ENCODE peak calls at places on chromosomes 12 and 14, in seven cellular contexts. One of them, this sample, is unnamed.

GRCh38 chr14:33987565-33988080 is 36.7 kb upstream of the EGLN3 start:
- DNase-seq in HFFc6: no peak
- DNase-seq in Caco-2: no peak
- DNase-seq in RWPE1: no peak
- DNase-seq in breast epithelium: no peak
- DNase-seq in ascending aorta: no peak
- DNase-seq in epithelial cell of esophagus: no peak
- DNase-seq in this sample: no peak

GRCh38 chr14:101673873-101674272 is 87.6 kb upstream of the PPP2R5C start:
- DNase-seq in Caco-2: no peak
- DNase-seq in breast epithelium: no peak
- DNase-seq in ascending aorta: no peak
- DNase-seq in epithelial cell of esophagus: no peak
- DNase-seq in HFFc6: no peak
- DNase-seq in RWPE1: no peak
- DNase-seq in this sample: no peak

GRCh38 chr14:34363733-34364134 is 98.3 kb downstream of the SPTSSA start:
- DNase-seq in RWPE1: no peak
- DNase-seq in HFFc6: no peak
- DNase-seq in epithelial cell of esophagus: peak
- DNase-seq in Caco-2: no peak
- DNase-seq in ascending aorta: no peak
- DNase-seq in breast epithelium: no peak
- DNase-seq in this sample: no peak

GRCh38 chr12:18079541-18080230 is 10.3 kb downstream of the RERGL start:
- DNase-seq in RWPE1: no peak
- DNase-seq in ascending aorta: no peak
- DNase-seq in epithelial cell of esophagus: peak
- DNase-seq in breast epithelium: no peak
- DNase-seq in HFFc6: no peak
- DNase-seq in Caco-2: no peak
- DNase-seq in this sample: no peak

GRCh38 chr12:27703720-27704452 is 6.7 kb upstream of the MRPS35 start:
- DNase-seq in epithelial cell of esophagus: peak
- DNase-seq in HFFc6: peak
- DNase-seq in ascending aorta: peak
- DNase-seq in RWPE1: peak
- DNase-seq in breast epithelium: peak
- DNase-seq in Caco-2: peak
- DNase-seq in this sample: peak

GRCh38 chr12:63935361-63935760 is 90.9 kb downstream of the SRGAP1 start:
- DNase-seq in epithelial cell of esophagus: no peak
- DNase-seq in breast epithelium: no peak
- DNase-seq in RWPE1: no peak
- DNase-seq in Caco-2: no peak
- DNase-seq in HFFc6: no peak
- DNase-seq in ascending aorta: no peak
- DNase-seq in this sample: no peak

GRCh38 chr14:104462651-104463630 is 116.6 kb upstream of the C14orf180 start:
- DNase-seq in Caco-2: no peak
- DNase-seq in HFFc6: no peak
- DNase-seq in breast epithelium: no peak
- DNase-seq in ascending aorta: no peak
- DNase-seq in epithelial cell of esophagus: peak
- DNase-seq in RWPE1: no peak
- DNase-seq in this sample: no peak

GRCh38 chr14:104743461-104744380 is 9.2 kb upstream of the SIVA1 start:
- DNase-seq in Caco-2: no peak
- DNase-seq in RWPE1: no peak
- DNase-seq in breast epithelium: no peak
- DNase-seq in epithelial cell of esophagus: no peak
- DNase-seq in HFFc6: no peak
- DNase-seq in ascending aorta: no peak
- DNase-seq in this sample: no peak

GRCh38 chr12:29552324-29552927 is 54.9 kb upstream of the OVCH1 start:
- DNase-seq in Caco-2: peak
- DNase-seq in RWPE1: peak
- DNase-seq in epithelial cell of esophagus: peak
- DNase-seq in HFFc6: peak
- DNase-seq in breast epithelium: peak
- DNase-seq in ascending aorta: peak
- DNase-seq in this sample: peak

GRCh38 chr12:101792046-101792931 is 38.5 kb downstream of the GNPTAB start:
- DNase-seq in Caco-2: peak
- DNase-seq in ascending aorta: no peak
- DNase-seq in HFFc6: no peak
- DNase-seq in breast epithelium: no peak
- DNase-seq in RWPE1: no peak
- DNase-seq in epithelial cell of esophagus: no peak
- DNase-seq in this sample: no peak
- TF ChIP-seq CTCF in Caco-2: peak
- TF ChIP-seq CTCF in ascending aorta: no peak
- TF ChIP-seq CTCF in HFFc6: peak
- TF ChIP-seq CTCF in breast epithelium: no peak
- TF ChIP-seq CTCF in RWPE1: peak
- TF ChIP-seq CTCF in epithelial cell of esophagus: peak
- TF ChIP-seq CTCF in this sample: no peak

GRCh38 chr14:100035700-100036099 is 29.5 kb upstream of the EVL start:
- DNase-seq in RWPE1: no peak
- DNase-seq in breast epithelium: no peak
- DNase-seq in ascending aorta: no peak
- DNase-seq in epithelial cell of esophagus: no peak
- DNase-seq in Caco-2: no peak
- DNase-seq in HFFc6: no peak
- DNase-seq in this sample: no peak
- TF ChIP-seq CTCF in RWPE1: no peak
- TF ChIP-seq CTCF in breast epithelium: no peak
- TF ChIP-seq CTCF in ascending aorta: no peak
- TF ChIP-seq CTCF in epithelial cell of esophagus: no peak
- TF ChIP-seq CTCF in Caco-2: no peak
- TF ChIP-seq CTCF in HFFc6: peak
- TF ChIP-seq CTCF in this sample: no peak

DNA sequence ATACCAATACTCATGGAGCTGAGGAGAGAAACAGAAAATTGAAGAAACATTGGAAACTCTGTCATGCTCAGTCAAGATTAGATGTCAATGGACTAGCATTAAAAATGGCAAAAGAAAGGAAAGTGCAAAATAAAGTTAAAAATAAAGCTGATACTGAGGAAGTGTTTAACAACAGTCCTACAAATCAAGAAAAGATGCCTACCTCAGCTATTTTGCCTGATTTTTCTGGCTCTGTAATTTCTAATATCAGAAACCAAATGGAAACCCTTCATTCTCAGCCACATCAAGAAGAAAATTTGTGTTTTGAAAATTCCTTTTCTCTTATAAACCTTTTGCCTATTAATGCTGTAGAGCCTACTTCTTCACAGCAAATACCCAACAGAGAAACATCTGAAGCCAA is 40.6 kb downstream of the METTL25 start:
- DNase-seq in epithelial cell of esophagus: no peak
- DNase-seq in RWPE1: no peak
- DNase-seq in ascending aorta: no peak
- DNase-seq in Caco-2: no peak
- DNase-seq in breast epithelium: no peak
- DNase-seq in HFFc6: no peak
- DNase-seq in this sample: no peak
- TF ChIP-seq CTCF in epithelial cell of esophagus: no peak
- TF ChIP-seq CTCF in RWPE1: no peak
- TF ChIP-seq CTCF in ascending aorta: no peak
- TF ChIP-seq CTCF in Caco-2: no peak
- TF ChIP-seq CTCF in breast epithelium: no peak
- TF ChIP-seq CTCF in HFFc6: no peak
- TF ChIP-seq CTCF in this sample: no peak

GRCh38 chr12:127445583-127445982 is 821.4 kb upstream of the TMEM132C start:
- DNase-seq in Caco-2: no peak
- DNase-seq in breast epithelium: no peak
- DNase-seq in ascending aorta: no peak
- DNase-seq in HFFc6: no peak
- DNase-seq in epithelial cell of esophagus: no peak
- DNase-seq in RWPE1: no peak
- DNase-seq in this sample: no peak

GRCh38 chr12:127455347-127456265 is 811.4 kb upstream of the TMEM132C start:
- DNase-seq in HFFc6: no peak
- DNase-seq in breast epithelium: no peak
- DNase-seq in RWPE1: no peak
- DNase-seq in Caco-2: no peak
- DNase-seq in epithelial cell of esophagus: no peak
- DNase-seq in ascending aorta: no peak
- DNase-seq in this sample: peak

GRCh38 chr12:127450822-127451221 is 816.1 kb upstream of the TMEM132C start:
- DNase-seq in HFFc6: no peak
- DNase-seq in epithelial cell of esophagus: no peak
- DNase-seq in breast epithelium: no peak
- DNase-seq in RWPE1: no peak
- DNase-seq in Caco-2: no peak
- DNase-seq in ascending aorta: no peak
- DNase-seq in this sample: no peak
- TF ChIP-seq CTCF in HFFc6: no peak
- TF ChIP-seq CTCF in epithelial cell of esophagus: no peak
- TF ChIP-seq CTCF in breast epithelium: no peak
- TF ChIP-seq CTCF in RWPE1: no peak
- TF ChIP-seq CTCF in Caco-2: no peak
- TF ChIP-seq CTCF in ascending aorta: no peak
- TF ChIP-seq CTCF in this sample: no peak

GRCh38 chr12:66779466-66779865 is 100.6 kb upstream of the GRIP1 start:
- DNase-seq in ascending aorta: no peak
- DNase-seq in HFFc6: no peak
- DNase-seq in epithelial cell of esophagus: no peak
- DNase-seq in Caco-2: no peak
- DNase-seq in RWPE1: no peak
- DNase-seq in breast epithelium: no peak
- DNase-seq in this sample: no peak
- TF ChIP-seq CTCF in ascending aorta: no peak
- TF ChIP-seq CTCF in HFFc6: no peak
- TF ChIP-seq CTCF in epithelial cell of esophagus: no peak
- TF ChIP-seq CTCF in Caco-2: no peak
- TF ChIP-seq CTCF in RWPE1: no peak
- TF ChIP-seq CTCF in breast epithelium: no peak
- TF ChIP-seq CTCF in this sample: no peak

GRCh38 chr14:70660967-70661871 is 19.5 kb downstream of the TTC9 start:
- DNase-seq in breast epithelium: peak
- DNase-seq in Caco-2: no peak
- DNase-seq in HFFc6: no peak
- DNase-seq in epithelial cell of esophagus: peak
- DNase-seq in RWPE1: no peak
- DNase-seq in ascending aorta: no peak
- DNase-seq in this sample: no peak
- TF ChIP-seq CTCF in breast epithelium: no peak
- TF ChIP-seq CTCF in Caco-2: no peak
- TF ChIP-seq CTCF in HFFc6: no peak
- TF ChIP-seq CTCF in epithelial cell of esophagus: peak
- TF ChIP-seq CTCF in RWPE1: no peak
- TF ChIP-seq CTCF in ascending aorta: no peak
- TF ChIP-seq CTCF in this sample: no peak

DNA sequence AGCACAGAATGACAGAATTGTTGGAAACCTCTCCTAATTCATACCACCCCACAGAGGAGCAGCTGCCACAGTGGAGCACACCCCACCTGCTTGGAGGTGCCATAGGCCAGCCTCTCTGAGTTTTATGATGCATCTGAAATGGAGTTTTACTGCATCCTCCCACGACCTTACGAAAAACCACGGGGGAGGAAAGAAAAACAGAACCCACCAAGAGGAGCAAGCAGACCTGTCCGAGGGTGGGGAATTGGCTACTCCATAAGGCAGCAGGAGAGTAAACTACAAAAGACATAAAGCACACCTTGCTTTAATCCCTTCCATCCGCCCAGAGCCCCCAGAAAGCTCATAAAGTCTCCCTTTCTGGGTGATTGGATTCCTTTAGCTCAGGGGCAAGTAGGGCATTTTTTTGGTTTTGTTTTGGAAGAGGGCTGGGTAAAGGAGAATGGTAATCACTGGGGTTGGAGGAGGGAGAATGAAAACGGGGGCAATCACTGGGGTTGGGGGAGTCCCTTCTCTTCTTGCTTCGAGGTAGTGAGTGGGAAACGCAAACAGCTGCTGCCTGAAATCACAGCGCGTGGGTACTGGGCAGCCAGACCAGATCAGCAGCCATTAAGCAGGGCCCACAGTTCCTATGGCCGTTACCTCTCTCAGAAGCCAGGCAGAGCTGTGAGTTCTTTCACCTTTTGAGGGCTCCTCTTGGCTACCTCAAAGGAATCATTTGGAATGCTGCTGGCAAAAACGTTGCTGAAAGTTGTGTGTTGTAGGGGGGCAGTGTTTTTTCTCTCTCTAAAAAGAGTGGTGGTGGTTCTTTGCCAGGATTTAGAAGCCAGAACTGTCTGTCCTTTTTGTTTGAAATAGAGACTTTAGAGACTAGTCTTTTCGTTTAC is 433.6 kb downstream of the ZFP36L1 start:
- DNase-seq in Caco-2: no peak
- DNase-seq in HFFc6: no peak
- DNase-seq in ascending aorta: no peak
- DNase-seq in breast epithelium: no peak
- DNase-seq in epithelial cell of esophagus: no peak
- DNase-seq in RWPE1: no peak
- DNase-seq in this sample: no peak
- TF ChIP-seq CTCF in Caco-2: no peak
- TF ChIP-seq CTCF in HFFc6: no peak
- TF ChIP-seq CTCF in ascending aorta: no peak
- TF ChIP-seq CTCF in breast epithelium: no peak
- TF ChIP-seq CTCF in epithelial cell of esophagus: no peak
- TF ChIP-seq CTCF in RWPE1: no peak
- TF ChIP-seq CTCF in this sample: no peak

DNA sequence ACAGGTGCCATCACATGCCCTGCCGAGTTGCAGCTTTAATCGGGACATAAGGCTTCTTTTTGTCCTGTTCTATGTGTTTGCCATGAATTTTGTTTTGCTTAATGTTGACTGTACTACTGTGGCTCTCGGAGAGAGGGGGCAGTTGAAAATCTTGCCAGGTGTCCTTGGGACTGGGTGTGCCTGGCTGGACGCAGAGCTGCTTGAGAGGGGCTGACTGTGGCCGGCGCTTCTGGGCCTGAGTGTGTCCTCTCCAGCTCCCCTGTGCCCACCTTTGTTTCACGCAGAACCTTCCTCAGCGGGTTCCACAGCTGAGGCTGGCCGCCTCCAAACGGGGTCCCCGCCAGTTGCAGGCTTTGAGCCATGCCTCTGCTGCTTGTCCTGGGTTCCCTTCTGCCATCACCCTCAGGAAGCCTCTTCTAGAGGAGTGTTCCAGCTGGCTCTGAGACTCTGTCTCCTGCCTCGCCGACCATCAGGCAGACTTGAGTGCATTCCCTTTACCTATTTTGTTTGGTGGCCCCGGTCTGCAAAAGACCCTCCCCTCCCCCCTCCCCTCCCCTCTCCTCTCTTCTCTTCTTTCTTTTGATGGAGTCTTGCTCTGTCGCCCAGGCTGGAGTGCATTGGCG is 49.7 kb downstream of the DDX51 start:
- DNase-seq in epithelial cell of esophagus: no peak
- DNase-seq in RWPE1: no peak
- DNase-seq in breast epithelium: no peak
- DNase-seq in ascending aorta: no peak
- DNase-seq in Caco-2: no peak
- DNase-seq in HFFc6: no peak
- DNase-seq in this sample: no peak
- TF ChIP-seq CTCF in epithelial cell of esophagus: no peak
- TF ChIP-seq CTCF in RWPE1: no peak
- TF ChIP-seq CTCF in breast epithelium: no peak
- TF ChIP-seq CTCF in ascending aorta: no peak
- TF ChIP-seq CTCF in Caco-2: no peak
- TF ChIP-seq CTCF in HFFc6: no peak
- TF ChIP-seq CTCF in this sample: no peak

GRCh38 chr14:76876076-76876475 is 49.9 kb downstream of the LRRC74A start:
- DNase-seq in ascending aorta: no peak
- DNase-seq in RWPE1: peak
- DNase-seq in breast epithelium: peak
- DNase-seq in HFFc6: peak
- DNase-seq in Caco-2: peak
- DNase-seq in epithelial cell of esophagus: peak
- DNase-seq in this sample: peak
- TF ChIP-seq CTCF in ascending aorta: peak
- TF ChIP-seq CTCF in RWPE1: peak
- TF ChIP-seq CTCF in breast epithelium: peak
- TF ChIP-seq CTCF in HFFc6: peak
- TF ChIP-seq CTCF in Caco-2: peak
- TF ChIP-seq CTCF in epithelial cell of esophagus: peak
- TF ChIP-seq CTCF in this sample: peak

This sample was measured in glutamatergic neuron.